ENCODE peak calls at places on chromosome 19, in nine cellular contexts. One of them, this sample, is unnamed.

GRCh38 chr19:566844-567243 is 5.6 kb upstream of the BSG start:
- DNase-seq in AG09319: no peak
- DNase-seq in hepatocyte: no peak
- DNase-seq in IMR-90: no peak
- DNase-seq in epithelial cell of proximal tubule: no peak
- DNase-seq in GM13977: no peak
- DNase-seq in tibial artery: no peak
- DNase-seq in mammary epithelial cell: no peak
- DNase-seq in uterus: peak
- DNase-seq in this sample: no peak

GRCh38 chr19:5038631-5039271 is 69.8 kb downstream of the KDM4B start:
- DNase-seq in IMR-90: peak
- DNase-seq in tibial artery: no peak
- DNase-seq in epithelial cell of proximal tubule: no peak
- DNase-seq in mammary epithelial cell: no peak
- DNase-seq in AG09319: no peak
- DNase-seq in hepatocyte: no peak
- DNase-seq in GM13977: peak
- DNase-seq in uterus: no peak
- DNase-seq in this sample: no peak

GRCh38 chr19:30060872-30061556 is 119.0 kb downstream of the URI1 start:
- DNase-seq in uterus: no peak
- DNase-seq in GM13977: peak
- DNase-seq in IMR-90: no peak
- DNase-seq in hepatocyte: no peak
- DNase-seq in epithelial cell of proximal tubule: no peak
- DNase-seq in tibial artery: no peak
- DNase-seq in AG09319: no peak
- DNase-seq in mammary epithelial cell: no peak
- DNase-seq in this sample: no peak

GRCh38 chr19:34345934-34346333 is 19.1 kb upstream of the GPI start:
- DNase-seq in epithelial cell of proximal tubule: no peak
- DNase-seq in IMR-90: peak
- DNase-seq in uterus: no peak
- DNase-seq in mammary epithelial cell: peak
- DNase-seq in GM13977: peak
- DNase-seq in AG09319: no peak
- DNase-seq in tibial artery: peak
- DNase-seq in hepatocyte: peak
- DNase-seq in this sample: peak

GRCh38 chr19:46866407-46867132 is 5.8 kb downstream of the ARHGAP35 start:
- DNase-seq in tibial artery: no peak
- DNase-seq in epithelial cell of proximal tubule: no peak
- DNase-seq in IMR-90: no peak
- DNase-seq in uterus: no peak
- DNase-seq in AG09319: no peak
- DNase-seq in hepatocyte: no peak
- DNase-seq in mammary epithelial cell: no peak
- DNase-seq in GM13977: no peak
- DNase-seq in this sample: no peak

GRCh38 chr19:35995655-35995993 is 636 bp downstream of the SDHAF1 start:
- DNase-seq in GM13977: peak
- DNase-seq in epithelial cell of proximal tubule: no peak
- DNase-seq in IMR-90: peak
- DNase-seq in uterus: peak
- DNase-seq in AG09319: no peak
- DNase-seq in mammary epithelial cell: peak
- DNase-seq in tibial artery: peak
- DNase-seq in hepatocyte: peak
- DNase-seq in this sample: no peak

GRCh38 chr19:12689581-12690216 is 1.9 kb downstream of the GNG14 start:
- DNase-seq in tibial artery: no peak
- DNase-seq in uterus: no peak
- DNase-seq in IMR-90: no peak
- DNase-seq in AG09319: no peak
- DNase-seq in GM13977: no peak
- DNase-seq in epithelial cell of proximal tubule: no peak
- DNase-seq in hepatocyte: no peak
- DNase-seq in mammary epithelial cell: no peak
- DNase-seq in this sample: no peak

GRCh38 chr19:6564393-6564792 is 26.6 kb downstream of the CD70 start:
- DNase-seq in epithelial cell of proximal tubule: no peak
- DNase-seq in AG09319: no peak
- DNase-seq in mammary epithelial cell: peak
- DNase-seq in tibial artery: no peak
- DNase-seq in IMR-90: no peak
- DNase-seq in uterus: no peak
- DNase-seq in GM13977: no peak
- DNase-seq in hepatocyte: no peak
- DNase-seq in this sample: no peak

GRCh38 chr19:29040951-29041350 is 172.0 kb downstream of the UQCRFS1 start:
- DNase-seq in mammary epithelial cell: no peak
- DNase-seq in uterus: no peak
- DNase-seq in epithelial cell of proximal tubule: no peak
- DNase-seq in AG09319: no peak
- DNase-seq in tibial artery: no peak
- DNase-seq in IMR-90: no peak
- DNase-seq in GM13977: no peak
- DNase-seq in hepatocyte: no peak
- DNase-seq in this sample: no peak

GRCh38 chr19:39982883-39983282 is 11.9 kb downstream of the PSMC4 start:
- DNase-seq in tibial artery: no peak
- DNase-seq in AG09319: no peak
- DNase-seq in hepatocyte: no peak
- DNase-seq in GM13977: no peak
- DNase-seq in uterus: no peak
- DNase-seq in mammary epithelial cell: no peak
- DNase-seq in epithelial cell of proximal tubule: no peak
- DNase-seq in IMR-90: no peak
- DNase-seq in this sample: no peak

GRCh38 chr19:40668991-40669614 is 21.3 kb downstream of the NUMBL start:
- DNase-seq in AG09319: no peak
- DNase-seq in IMR-90: no peak
- DNase-seq in GM13977: no peak
- DNase-seq in hepatocyte: no peak
- DNase-seq in epithelial cell of proximal tubule: no peak
- DNase-seq in uterus: no peak
- DNase-seq in tibial artery: no peak
- DNase-seq in mammary epithelial cell: no peak
- DNase-seq in this sample: no peak

GRCh38 chr19:44640518-44640917 is 3.2 kb upstream of the PVR start:
- DNase-seq in mammary epithelial cell: peak
- DNase-seq in IMR-90: peak
- DNase-seq in AG09319: peak
- DNase-seq in hepatocyte: no peak
- DNase-seq in uterus: no peak
- DNase-seq in tibial artery: no peak
- DNase-seq in epithelial cell of proximal tubule: no peak
- DNase-seq in GM13977: no peak
- DNase-seq in this sample: no peak

GRCh38 chr19:45391346-45391745 is 13.5 kb downstream of the PPP1R13L start:
- DNase-seq in hepatocyte: no peak
- DNase-seq in AG09319: no peak
- DNase-seq in epithelial cell of proximal tubule: no peak
- DNase-seq in IMR-90: peak
- DNase-seq in tibial artery: no peak
- DNase-seq in mammary epithelial cell: peak
- DNase-seq in GM13977: peak
- DNase-seq in uterus: no peak
- DNase-seq in this sample: no peak

GRCh38 chr19:12495002-12495802 is 10.6 kb upstream of the ZNF709 start:
- DNase-seq in mammary epithelial cell: peak
- DNase-seq in tibial artery: peak
- DNase-seq in GM13977: peak
- DNase-seq in hepatocyte: peak
- DNase-seq in AG09319: no peak
- DNase-seq in IMR-90: peak
- DNase-seq in uterus: peak
- DNase-seq in epithelial cell of proximal tubule: peak
- DNase-seq in this sample: peak

GRCh38 chr19:3479819-3480215 is 508 bp downstream of the SMIM24 start:
- DNase-seq in hepatocyte: peak
- DNase-seq in GM13977: no peak
- DNase-seq in tibial artery: no peak
- DNase-seq in epithelial cell of proximal tubule: no peak
- DNase-seq in IMR-90: no peak
- DNase-seq in uterus: no peak
- DNase-seq in mammary epithelial cell: no peak
- DNase-seq in AG09319: no peak
- DNase-seq in this sample: no peak

GRCh38 chr19:37813340-37813739 is 34.0 kb upstream of the ZNF573 start:
- DNase-seq in epithelial cell of proximal tubule: no peak
- DNase-seq in AG09319: no peak
- DNase-seq in hepatocyte: no peak
- DNase-seq in mammary epithelial cell: no peak
- DNase-seq in GM13977: no peak
- DNase-seq in tibial artery: no peak
- DNase-seq in IMR-90: no peak
- DNase-seq in uterus: no peak
- DNase-seq in this sample: no peak
- TF ChIP-seq CTCF in epithelial cell of proximal tubule: no peak
- TF ChIP-seq CTCF in AG09319: no peak
- TF ChIP-seq CTCF in hepatocyte: no peak
- TF ChIP-seq CTCF in mammary epithelial cell: no peak
- TF ChIP-seq CTCF in GM13977: no peak
- TF ChIP-seq CTCF in tibial artery: no peak
- TF ChIP-seq CTCF in IMR-90: no peak
- TF ChIP-seq CTCF in uterus: no peak
- TF ChIP-seq CTCF in this sample: no peak

DNA sequence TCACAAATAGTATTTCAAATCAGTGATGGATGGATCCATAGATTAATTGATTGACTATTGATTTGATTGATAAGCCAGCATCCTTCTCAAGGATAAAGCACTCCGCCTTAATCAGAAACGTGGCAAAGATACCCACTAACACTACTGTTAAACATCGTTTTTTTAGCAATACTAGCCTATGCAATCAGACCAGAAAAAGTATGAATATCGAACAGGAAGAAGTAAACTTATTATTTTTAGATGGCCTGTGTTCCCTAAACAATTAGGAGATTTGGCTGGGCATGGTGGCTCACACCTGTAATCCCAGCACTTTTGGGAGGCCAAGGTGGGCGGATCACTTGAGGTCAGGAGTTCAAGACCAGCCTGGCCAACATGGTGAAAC is 49.5 kb downstream of the MYH14 start:
- DNase-seq in tibial artery: no peak
- DNase-seq in hepatocyte: no peak
- DNase-seq in mammary epithelial cell: no peak
- DNase-seq in AG09319: no peak
- DNase-seq in epithelial cell of proximal tubule: no peak
- DNase-seq in IMR-90: no peak
- DNase-seq in GM13977: no peak
- DNase-seq in uterus: no peak
- DNase-seq in this sample: no peak
- TF ChIP-seq CTCF in tibial artery: no peak
- TF ChIP-seq CTCF in hepatocyte: no peak
- TF ChIP-seq CTCF in mammary epithelial cell: no peak
- TF ChIP-seq CTCF in AG09319: no peak
- TF ChIP-seq CTCF in epithelial cell of proximal tubule: no peak
- TF ChIP-seq CTCF in IMR-90: no peak
- TF ChIP-seq CTCF in GM13977: no peak
- TF ChIP-seq CTCF in uterus: no peak
- TF ChIP-seq CTCF in this sample: no peak

DNA sequence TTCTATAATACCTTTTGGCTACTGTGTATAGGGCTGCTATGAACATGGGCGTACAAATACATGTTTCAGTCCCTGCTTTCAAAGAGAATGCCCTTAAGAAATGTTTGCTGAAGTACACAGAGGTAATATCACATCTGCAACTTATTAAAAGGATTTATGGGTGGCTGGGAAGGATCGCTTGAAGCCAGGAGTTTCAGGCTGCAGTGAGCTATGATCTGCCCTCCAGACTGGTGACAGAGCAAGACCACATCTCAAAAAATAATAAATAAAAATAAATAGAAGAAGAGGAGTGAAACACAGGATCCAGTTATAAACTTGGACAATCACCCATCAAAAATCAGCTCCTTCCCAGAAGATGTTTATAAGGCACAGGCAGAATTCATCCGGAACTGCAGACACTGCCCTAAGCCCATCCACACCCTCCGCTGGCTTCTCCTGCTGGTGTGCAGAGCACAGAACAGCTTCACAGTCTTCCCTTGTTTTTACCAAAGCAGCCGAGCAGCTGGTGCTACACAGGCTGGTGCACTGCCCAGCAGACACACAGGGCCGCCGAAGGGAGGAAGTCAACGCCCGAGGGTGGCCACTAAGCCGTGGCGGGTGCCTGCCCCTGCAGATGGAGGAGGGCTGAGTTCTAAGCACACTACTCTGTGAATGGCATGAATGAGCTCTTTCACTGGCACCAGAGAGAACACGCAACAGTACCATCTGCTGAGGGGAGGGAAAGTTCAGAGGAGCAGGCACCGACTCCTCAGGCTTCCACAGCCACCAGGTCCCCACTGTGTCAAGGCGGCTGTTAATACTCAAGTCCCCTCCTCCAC is 44.0 kb downstream of the BRD4 start:
- DNase-seq in hepatocyte: no peak
- DNase-seq in epithelial cell of proximal tubule: no peak
- DNase-seq in IMR-90: peak
- DNase-seq in uterus: no peak
- DNase-seq in GM13977: no peak
- DNase-seq in tibial artery: no peak
- DNase-seq in AG09319: no peak
- DNase-seq in mammary epithelial cell: peak
- DNase-seq in this sample: peak
- TF ChIP-seq CTCF in hepatocyte: no peak
- TF ChIP-seq CTCF in epithelial cell of proximal tubule: peak
- TF ChIP-seq CTCF in IMR-90: no peak
- TF ChIP-seq CTCF in uterus: no peak
- TF ChIP-seq CTCF in GM13977: no peak
- TF ChIP-seq CTCF in tibial artery: no peak
- TF ChIP-seq CTCF in AG09319: peak
- TF ChIP-seq CTCF in mammary epithelial cell: no peak
- TF ChIP-seq CTCF in this sample: no peak

DNA sequence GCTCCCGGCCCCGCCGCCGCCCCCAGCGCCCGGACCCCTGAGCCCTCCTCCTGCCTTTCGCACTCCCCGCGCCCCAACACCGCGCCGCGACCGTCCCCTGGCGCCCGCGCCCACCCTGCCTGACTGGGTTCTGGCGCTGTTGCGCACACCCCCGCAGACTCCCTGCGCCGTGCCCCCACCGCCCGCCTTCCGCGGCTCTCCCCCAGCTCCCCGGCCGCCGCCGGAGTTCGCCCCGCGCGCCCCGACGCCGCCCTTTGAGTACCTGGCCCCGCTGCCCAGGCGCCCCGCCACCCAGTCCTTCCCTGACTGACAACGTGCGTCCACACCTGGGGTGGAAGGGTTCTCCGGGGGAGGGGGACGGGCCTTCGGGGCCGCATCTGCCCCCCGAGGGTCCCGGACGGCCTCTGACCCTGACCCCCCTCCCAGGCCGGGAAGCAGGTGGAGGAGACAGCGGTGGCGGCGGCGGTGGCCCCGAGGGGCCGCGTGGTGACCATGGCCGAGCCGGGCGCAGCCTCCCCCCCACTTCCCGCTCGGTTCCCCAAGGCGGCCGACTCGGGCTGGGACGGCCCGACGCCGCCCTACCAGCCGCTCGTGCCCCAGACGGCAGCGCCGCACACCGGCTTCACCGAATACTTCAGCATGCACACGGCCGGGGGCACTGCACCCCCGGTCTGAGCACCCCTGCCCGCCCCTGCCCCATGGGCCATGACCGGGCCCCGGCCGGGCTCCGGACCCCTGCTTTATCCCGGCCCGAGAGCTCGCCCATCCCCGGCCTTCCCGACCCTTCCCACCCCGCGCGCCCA is 1.4 kb upstream of the MEGF8 start:
- DNase-seq in tibial artery: no peak
- DNase-seq in uterus: no peak
- DNase-seq in mammary epithelial cell: no peak
- DNase-seq in hepatocyte: no peak
- DNase-seq in AG09319: no peak
- DNase-seq in GM13977: peak
- DNase-seq in IMR-90: no peak
- DNase-seq in epithelial cell of proximal tubule: no peak
- DNase-seq in this sample: peak
- TF ChIP-seq CTCF in tibial artery: no peak
- TF ChIP-seq CTCF in uterus: no peak
- TF ChIP-seq CTCF in mammary epithelial cell: peak
- TF ChIP-seq CTCF in hepatocyte: no peak
- TF ChIP-seq CTCF in AG09319: no peak
- TF ChIP-seq CTCF in GM13977: peak
- TF ChIP-seq CTCF in IMR-90: peak
- TF ChIP-seq CTCF in epithelial cell of proximal tubule: no peak
- TF ChIP-seq CTCF in this sample: no peak